ENCODE peak calls at places on chromosomes 7 and 10, in four cellular contexts. I, W, N and T are unnamed samples.

GRCh38 chr10:15313844-15314243 is 57.2 kb downstream of the FAM171A1 start:
- DNase-seq in I (no peak), W (no peak), N (no peak), T (peak; percentile 3)

GRCh38 chr10:98528166-98528784 is 81.5 kb upstream of the HPS1 start:
- DNase-seq in I (no peak), N (no peak), W (no peak), T (no peak)

GRCh38 chr7:68146970-68147369 is 1150.3 kb downstream of the TYW1 start:
- DNase-seq in N (no peak), W (no peak), I (no peak), T (no peak)

GRCh38 chr10:5291501-5292195 is 73.1 kb upstream of the UCN3 start:
- DNase-seq in W (no peak), N (no peak), I (no peak), T (no peak)

GRCh38 chr7:101688183-101688831 is 59.2 kb upstream of the MYL10 start:
- DNase-seq in I (peak; percentile 73), W (peak; percentile 89), N (peak; percentile 57), T (peak; percentile 63)

GRCh38 chr10:92239600-92240288 is 51.1 kb downstream of the CPEB3 start:
- DNase-seq in N (peak; percentile 18), W (peak; percentile 86), I (peak; percentile 17), T (peak; percentile 32)

GRCh38 chr10:76554478-76554877 is 1083.1 kb downstream of the KCNMA1 start:
- DNase-seq in N (no peak), W (no peak), I (no peak), T (no peak)

GRCh38 chr10:104350146-104350635 is 3.4 kb upstream of the CFAP58 start:
- DNase-seq in N (no peak), W (peak; percentile 68), I (no peak), T (peak; percentile 34)

GRCh38 chr10:3766046-3766761 is 18.8 kb downstream of the KLF6 start:
- DNase-seq in I (no peak), N (no peak), W (peak; percentile 54), T (no peak)

GRCh38 chr7:116854132-116854531 is 8.3 kb upstream of the CAPZA2 start:
- DNase-seq in W (no peak), I (no peak), N (no peak), T (no peak)

GRCh38 chr10:3222068-3222467 is 49.5 kb upstream of the PITRM1 start:
- DNase-seq in I (no peak), N (no peak), W (no peak), T (no peak)

GRCh38 chr7:2272031-2272430 is 30.0 kb downstream of the NUDT1 start:
- DNase-seq in N (no peak), W (no peak), I (no peak), T (no peak)

GRCh38 chr10:110103921-110104461 is 96.2 kb downstream of the ADD3 start:
- DNase-seq in N (no peak), W (no peak), I (no peak), T (no peak)

GRCh38 chr7:2583798-2584580 is 25.2 kb downstream of the IQCE start:
- DNase-seq in N (no peak), I (no peak), W (no peak), T (no peak)